ENCODE peak calls at places on chromosomes 16 and 17, in four cellular contexts. V is HuH-7; Y is H7; Z is activated naive CD8-positive, alpha-beta T cell treated with anti-CD3 and anti-CD28 coated beads for 36 hours. J is an unnamed sample.
A peak's percentile ranks its signal among the peaks of the same experiment; 100 is the strongest.

GRCh38 chr16:15572329-15573001 is 70.5 kb downstream of the MARF1 start:
- DNase-seq in V (no peak), Y (no peak), Z (peak; percentile 27), J (no peak)

GRCh38 chr16:19136549-19137196 is 22.9 kb downstream of the ITPRIPL2 start:
- DNase-seq in V (no peak), Y (no peak), Z (no peak), J (no peak)

GRCh38 chr16:20191566-20191965 is 117.9 kb upstream of the GPR139 start:
- DNase-seq in V (no peak), Y (no peak), Z (no peak), J (no peak)

GRCh38 chr17:80441133-80441578 is 26.2 kb downstream of the ENDOV start:
- DNase-seq in V (peak; percentile 93), Y (peak; percentile 99), Z (peak; percentile 57), J (no peak)

GRCh38 chr17:79942591-79943353 is 92.9 kb downstream of the TBC1D16 start:
- DNase-seq in V (no peak), Y (peak; percentile 49), Z (peak; percentile 26), J (no peak)

GRCh38 chr17:7561589-7562207 is at the start of gene SENP3:
- DNase-seq in V (peak; percentile 89), Y (peak; percentile 99), Z (peak; percentile 96), J (peak; percentile 88)

GRCh38 chr17:1732241-1733046 is 7.9 kb downstream of the WDR81 start:
- DNase-seq in V (no peak), Y (no peak), Z (no peak), J (peak; percentile 40)

GRCh38 chr17:7650509-7651096 is at the start of gene ATP1B2:
- DNase-seq in V (peak; percentile 87), Y (peak; percentile 99), Z (peak; percentile 71), J (peak; percentile 49)

GRCh38 chr16:53737563-53737962 is 33.6 kb downstream of the FTO start:
- DNase-seq in V (no peak), Y (no peak), Z (no peak), J (no peak)

GRCh38 chr17:66422181-66422580 is 119.8 kb downstream of the PRKCA start:
- DNase-seq in V (no peak), Y (no peak), Z (no peak), J (no peak)

GRCh38 chr17:4003131-4003500 is 38.9 kb upstream of the ATP2A3 start:
- DNase-seq in V (no peak), Y (peak; percentile 59), Z (no peak), J (no peak)

GRCh38 chr17:76485569-76485968 is 15.7 kb downstream of the RHBDF2 start:
- DNase-seq in V (no peak), Y (no peak), Z (no peak), J (no peak)

GRCh38 chr16:11459722-11460121 is 114.5 kb downstream of the RMI2 start:
- DNase-seq in V (no peak), Y (no peak), Z (no peak), J (no peak)

GRCh38 chr16:55914383-55914782 is 39.2 kb upstream of the CES5A start:
- DNase-seq in V (no peak), Y (no peak), Z (no peak), J (no peak)

GRCh38 chr17:18932360-18933055 is 19.5 kb upstream of the SLC5A10 start:
- DNase-seq in V (no peak), Y (no peak), Z (no peak), J (no peak)

GRCh38 chr16:50152807-50153647 is at the start of gene TENT4B:
- DNase-seq in V (peak; percentile 75), Y (peak; percentile 99), Z (peak; percentile 88), J (peak; percentile 87)

GRCh38 chr17:1005361-1005946 is 8.5 kb downstream of the TIMM22 start:
- DNase-seq in V (no peak), Y (peak; percentile 55), Z (no peak), J (no peak)

GRCh38 chr17:80263253-80264047 is 2.8 kb downstream of the RNF213 start:
- DNase-seq in V (peak; percentile 53), Y (peak; percentile 70), Z (peak; percentile 89), J (peak; percentile 84)

GRCh38 chr16:15972046-15972868 is 22.8 kb downstream of the ABCC1 start:
- DNase-seq in V (no peak), Y (no peak), Z (no peak), J (no peak)

GRCh38 chr16:58510097-58510775 is 5.1 kb upstream of the SETD6 start:
- DNase-seq in V (no peak), Y (peak; percentile 36), Z (no peak), J (no peak)

GRCh38 chr17:20063665-20064648 is 54.8 kb downstream of the SPECC1 start:
- DNase-seq in V (no peak), Y (no peak), Z (peak; percentile 24), J (peak; percentile 56)

GRCh38 chr17:28471531-28472342 is 1.7 kb upstream of the SLC13A2 start:
- DNase-seq in V (no peak), Y (peak; percentile 25), Z (no peak), J (no peak)

GRCh38 chr17:6249747-6250146 is 179.6 kb downstream of the WSCD1 start:
- DNase-seq in V (no peak), Y (no peak), Z (no peak), J (no peak)

GRCh38 chr17:50684612-50685333 is 22.9 kb downstream of the ANKRD40 start:
- DNase-seq in V (peak; percentile 95), Y (peak; percentile 73), Z (no peak), J (no peak)

GRCh38 chr17:39863918-39864746 is at the start of gene IKZF3:
- DNase-seq in V (peak; percentile 63), Y (peak; percentile 89), Z (peak; percentile 93), J (peak; percentile 90)

GRCh38 chr16:85302018-85302847 is 190.0 kb upstream of the CIBAR2 start:
- DNase-seq in V (no peak), Y (peak; percentile 70), Z (no peak), J (no peak)

GRCh38 chr16:27929818-27930217 is 133.7 kb downstream of the GSG1L start:
- DNase-seq in V (no peak), Y (no peak), Z (no peak), J (no peak)

GRCh38 chr16:6081320-6081976 is 983.9 kb upstream of the EEF2KMT start:
- DNase-seq in V (peak; percentile 36), Y (peak; percentile 66), Z (peak; percentile 3), J (no peak)

GRCh38 chr17:48043171-48043570 is 5.0 kb upstream of the NFE2L1 start:
- DNase-seq in V (no peak), Y (no peak), Z (no peak), J (no peak)

GRCh38 chr17:73231363-73231762 is 30.3 kb downstream of the CPSF4L start:
- DNase-seq in V (peak; percentile 45), Y (peak; percentile 50), Z (no peak), J (no peak)

GRCh38 chr17:34797724-34798123 is 163.5 kb downstream of the CCT6B start:
- DNase-seq in V (peak; percentile 68), Y (peak; percentile 87), Z (peak; percentile 10), J (no peak)

GRCh38 chr17:71633391-71633849 is 487.4 kb upstream of the SOX9 start:
- DNase-seq in V (no peak), Y (no peak), Z (no peak), J (no peak)

GRCh38 chr17:75749545-75750389 is 15.2 kb downstream of the GALK1 start:
- DNase-seq in V (peak; percentile 94), Y (peak; percentile 95), Z (peak; percentile 82), J (peak; percentile 81)

GRCh38 chr16:47644661-47645060 is 183.5 kb downstream of the PHKB start:
- DNase-seq in V (no peak), Y (no peak), Z (no peak), J (no peak)